ENCODE peak calls at places on chromosomes 6 and 20, in four cellular contexts. W is K562, P is SK-N-SH, X is HepG2. V is an unnamed sample.

GRCh38 chr6:17585766-17586502 is 14.2 kb upstream of the FAM8A1 start:
- DNase-seq in W (no peak), P (no peak), X (peak), V (peak)

GRCh38 chr20:53774487-53775203 is 181.0 kb upstream of the ZNF217 start:
- DNase-seq in W (no peak), P (no peak), X (no peak), V (no peak)

GRCh38 chr6:2970753-2971419 is 481 bp downstream of the SERPINB6 start:
- DNase-seq in W (peak), P (peak), X (no peak), V (peak)

GRCh38 chr20:51327251-51327841 is 215.2 kb downstream of the NFATC2 start:
- DNase-seq in W (no peak), P (no peak), X (no peak), V (no peak)

GRCh38 chr6:50661636-50662035 is 51.7 kb upstream of the TFAP2D start:
- DNase-seq in W (no peak), P (no peak), X (no peak), V (no peak)

GRCh38 chr20:53706511-53707031 is 112.9 kb upstream of the ZNF217 start:
- DNase-seq in W (no peak), P (no peak), X (no peak), V (no peak)

GRCh38 chr6:113414511-113414910 is 442.6 kb upstream of the MARCKS start:
- DNase-seq in W (no peak), P (peak), X (peak), V (no peak)

GRCh38 chr20:3021777-3022176 is 21.6 kb upstream of the GNRH2 start:
- DNase-seq in W (no peak), P (no peak), X (no peak), V (no peak)

GRCh38 chr20:44911264-44911921 is 1.5 kb downstream of the PABPC1L start:
- DNase-seq in W (peak), P (peak), X (peak), V (peak)

GRCh38 chr20:48749437-48749836 is 78.4 kb downstream of the PREX1 start:
- DNase-seq in W (no peak), P (no peak), X (no peak), V (no peak)

GRCh38 chr20:43717616-43717995 is 9.2 kb downstream of the GTSF1L start:
- DNase-seq in W (no peak), P (no peak), X (no peak), V (no peak)

GRCh38 chr6:127177030-127177928 is 58.8 kb downstream of the RSPO3 start:
- DNase-seq in W (no peak), P (no peak), X (no peak), V (no peak)

GRCh38 chr20:24911461-24911860 is 37.6 kb upstream of the CST7 start:
- DNase-seq in W (no peak), P (no peak), X (no peak), V (no peak)

GRCh38 chr20:24914388-24915241 is 34.5 kb upstream of the CST7 start:
- DNase-seq in W (no peak), P (no peak), X (no peak), V (no peak)

GRCh38 chr20:24910461-24910860 is 38.6 kb upstream of the CST7 start:
- DNase-seq in W (no peak), P (no peak), X (no peak), V (no peak)

GRCh38 chr20:24913076-24913628 is 35.9 kb upstream of the CST7 start:
- DNase-seq in W (no peak), P (no peak), X (no peak), V (no peak)

GRCh38 chr20:24912397-24913075 is 36.5 kb upstream of the CST7 start:
- DNase-seq in W (no peak), P (no peak), X (no peak), V (no peak)
- TF ChIP-seq FOXJ3 in W (no peak), P (no peak), X (no peak), V (no peak)

DNA sequence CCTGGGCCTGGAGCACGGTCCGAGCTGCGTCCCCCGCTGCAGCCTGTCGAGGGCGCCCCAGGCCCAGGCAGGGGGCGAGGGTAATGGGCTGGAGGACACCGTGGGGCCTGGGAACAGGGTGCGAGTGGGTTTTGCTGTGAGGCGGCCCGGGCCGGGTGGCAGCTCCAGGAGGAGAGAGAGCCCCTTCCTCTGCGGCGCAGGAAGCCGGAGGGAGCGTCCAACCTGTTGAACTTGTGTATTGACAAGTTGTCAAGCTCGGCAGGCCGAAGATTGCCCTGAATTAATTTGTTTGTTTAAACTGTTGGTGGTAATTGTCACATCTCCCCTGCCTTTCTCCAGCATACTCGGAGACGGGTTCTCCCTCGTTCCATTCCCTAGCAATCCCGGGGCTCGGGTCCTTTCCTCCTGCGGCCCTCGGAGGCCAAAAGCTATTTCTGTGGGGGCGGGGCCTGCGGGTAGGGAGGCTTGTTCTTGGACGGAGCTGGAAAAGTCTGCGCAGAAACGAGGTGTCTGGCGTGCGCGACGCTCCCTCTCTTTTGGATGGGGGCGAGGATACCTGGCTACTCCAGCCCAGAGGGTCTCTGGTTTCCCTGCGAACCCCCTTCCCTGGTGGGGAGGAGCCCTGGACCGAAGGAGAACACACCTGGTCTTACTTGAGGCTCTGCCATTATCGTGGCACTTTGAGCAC is 9.9 kb downstream of the NR2E1 start:
- DNase-seq in W (peak), P (peak), X (no peak), V (peak)
- TF ChIP-seq FOXJ3 in W (no peak), P (no peak), X (no peak), V (no peak)

DNA sequence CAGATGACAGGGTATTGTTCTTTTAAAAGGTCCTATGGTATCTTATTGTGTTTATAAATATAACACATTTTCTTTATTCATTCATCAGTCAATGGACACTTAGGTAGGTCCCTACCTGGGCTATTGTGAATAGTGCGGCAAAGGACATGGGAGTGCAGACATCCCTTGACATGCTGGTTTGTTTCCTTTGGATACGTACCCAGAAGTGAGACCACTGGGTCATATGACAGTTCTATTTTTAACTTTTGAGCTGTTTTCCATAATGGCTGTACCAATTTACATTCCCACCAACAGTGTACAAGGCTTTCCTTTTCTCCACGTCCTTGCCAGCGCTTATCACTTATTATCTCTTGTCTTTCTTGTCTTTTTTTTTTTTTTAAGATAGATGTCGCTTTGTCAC is 627.5 kb downstream of the PRKN start:
- DNase-seq in W (no peak), P (no peak), X (no peak), V (no peak)
- TF ChIP-seq FOXJ3 in W (no peak), P (no peak), X (no peak), V (no peak)

GRCh38 chr6:1665214-1665613 is 55.5 kb downstream of the FOXC1 start:
- DNase-seq in W (no peak), P (no peak), X (no peak), V (no peak)

GRCh38 chr6:1670711-1671462 is 61.2 kb downstream of the FOXC1 start:
- DNase-seq in W (no peak), P (no peak), X (no peak), V (no peak)

GRCh38 chr6:1667012-1667804 is 57.5 kb downstream of the FOXC1 start:
- DNase-seq in W (no peak), P (peak), X (no peak), V (no peak)

GRCh38 chr6:1669996-1670395 is 60.3 kb downstream of the FOXC1 start:
- DNase-seq in W (no peak), P (no peak), X (no peak), V (no peak)

DNA sequence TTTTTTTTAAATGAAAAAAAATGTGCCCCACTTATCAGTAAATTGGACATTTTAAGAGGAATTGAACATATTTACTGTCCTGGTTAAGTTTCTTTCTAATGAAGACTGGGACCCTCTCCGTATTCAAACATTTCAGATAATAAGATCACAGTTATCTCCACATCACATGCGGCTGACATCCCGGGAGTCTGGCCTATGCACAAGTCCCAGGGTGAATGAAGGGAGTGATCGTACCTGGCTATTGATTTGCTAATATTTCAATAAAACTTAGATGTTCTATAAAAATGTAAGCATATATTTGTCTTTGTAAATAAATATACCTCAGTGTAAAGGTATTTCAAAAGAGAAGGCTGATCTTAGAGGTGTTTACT is 58.1 kb downstream of the FOXC1 start:
- DNase-seq in W (no peak), P (peak), X (no peak), V (no peak)
- TF ChIP-seq FOXJ3 in W (no peak), P (no peak), X (no peak), V (no peak)

GRCh38 chr6:81999270-81999669 is 246.8 kb upstream of the TENT5A start:
- DNase-seq in W (no peak), P (no peak), X (peak), V (no peak)
- TF ChIP-seq FOXJ3 in W (no peak), P (no peak), X (no peak), V (no peak)

DNA sequence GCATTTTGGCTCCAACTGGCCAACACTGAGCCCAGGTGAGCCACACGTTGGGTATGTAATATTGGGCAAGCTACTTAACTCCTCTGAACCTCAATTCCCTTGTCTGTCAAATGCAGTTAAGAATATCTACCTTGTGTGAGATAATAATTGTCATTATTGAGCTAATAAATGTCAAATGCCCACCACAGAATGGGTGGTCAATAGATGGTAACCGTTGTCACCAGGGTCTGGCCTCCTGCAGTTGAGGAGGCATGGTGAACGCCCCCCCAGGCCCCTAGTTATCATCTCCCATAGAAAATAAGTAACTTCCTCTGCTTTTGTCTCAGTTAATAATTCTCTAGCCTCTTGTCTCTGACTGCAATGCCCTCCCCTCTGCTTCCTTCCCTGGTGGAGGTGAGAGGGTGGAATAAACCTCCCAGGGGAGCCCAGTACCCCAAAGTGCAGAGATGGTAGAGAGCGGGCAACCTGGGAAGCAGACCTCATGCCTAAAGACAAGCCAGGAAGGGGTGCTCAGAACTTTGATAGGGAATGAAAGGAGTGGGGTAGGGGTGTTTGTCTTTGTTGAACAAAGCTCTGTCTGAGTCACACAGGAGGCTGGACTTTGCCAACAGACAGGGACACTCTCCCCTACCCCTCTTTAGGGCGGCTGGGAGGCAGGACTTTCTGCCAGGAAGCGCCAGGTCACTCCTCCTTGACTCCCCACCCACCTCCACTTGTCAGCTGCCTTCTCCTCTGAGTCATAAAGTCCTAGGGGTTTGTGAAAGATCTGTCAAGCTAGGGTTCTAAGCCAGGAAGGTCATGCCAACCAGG is 1.3 kb upstream of the UNC5CL start:
- DNase-seq in W (peak), P (no peak), X (peak), V (no peak)
- TF ChIP-seq FOXJ3 in W (no peak), P (no peak), X (peak), V (no peak)

GRCh38 chr20:37714973-37715657 is 21.3 kb downstream of the CTNNBL1 start:
- DNase-seq in W (no peak), P (no peak), X (no peak), V (no peak)
- TF ChIP-seq FOXJ3 in W (no peak), P (no peak), X (no peak), V (no peak)

GRCh38 chr6:166635556-166635955 is 8.5 kb upstream of the RPS6KA2 start:
- DNase-seq in W (no peak), P (no peak), X (no peak), V (no peak)

GRCh38 chr6:166637001-166637400 is 9.9 kb upstream of the RPS6KA2 start:
- DNase-seq in W (no peak), P (no peak), X (no peak), V (no peak)

GRCh38 chr6:166633732-166634535 is 6.9 kb upstream of the RPS6KA2 start:
- DNase-seq in W (peak), P (no peak), X (peak), V (no peak)

GRCh38 chr6:166636191-166636938 is 9.3 kb upstream of the RPS6KA2 start:
- DNase-seq in W (no peak), P (no peak), X (no peak), V (no peak)

DNA sequence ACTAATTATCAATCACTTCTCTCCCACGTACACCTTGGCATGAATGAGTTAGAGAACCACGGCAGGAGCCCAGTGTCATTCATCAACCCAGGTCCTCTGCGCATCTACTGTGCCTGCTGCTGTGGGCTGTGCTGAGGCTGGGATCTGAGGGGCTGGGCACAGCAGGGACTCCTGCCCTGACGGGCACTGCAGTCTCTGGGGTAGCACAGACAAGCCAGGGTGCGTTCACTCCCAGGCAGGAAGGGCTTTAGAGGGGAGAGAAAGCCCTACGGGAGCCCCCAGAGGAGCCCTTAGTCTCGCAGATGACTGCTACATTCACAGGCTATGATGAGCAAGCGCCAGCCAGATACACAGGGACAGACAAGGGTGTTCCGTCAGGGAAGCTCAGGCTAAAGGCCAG is 8.1 kb upstream of the RPS6KA2 start:
- DNase-seq in W (no peak), P (no peak), X (no peak), V (no peak)
- TF ChIP-seq FOXJ3 in W (no peak), P (no peak), X (no peak), V (no peak)

DNA sequence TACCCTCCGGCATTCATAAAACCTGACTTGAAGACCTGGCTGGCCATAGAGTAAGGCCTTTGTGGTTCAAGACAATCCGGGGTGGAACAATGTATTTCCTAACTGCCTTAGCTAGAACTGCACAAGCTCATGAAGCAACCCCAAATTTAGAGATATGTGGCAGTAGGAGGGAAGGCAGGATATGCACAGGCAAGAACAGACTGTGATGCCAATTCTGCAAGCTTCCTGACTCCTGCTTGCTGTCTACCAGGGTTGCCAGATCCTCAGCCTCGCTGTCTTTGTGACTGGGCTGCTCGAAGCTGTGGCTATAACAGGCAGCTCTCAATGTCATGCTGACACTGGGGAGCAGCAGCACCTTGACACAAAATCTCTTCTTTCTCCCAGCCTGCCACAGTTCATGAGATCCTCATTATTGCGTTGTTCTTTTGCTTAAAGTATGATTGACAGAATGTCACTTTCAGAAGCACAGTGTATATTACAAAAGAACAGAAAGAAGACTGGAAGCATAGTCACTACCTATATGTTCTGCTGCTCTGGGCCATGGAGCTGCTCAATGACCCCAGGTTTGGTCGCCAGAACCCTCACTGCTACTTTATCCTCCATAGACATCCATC is 18.3 kb upstream of the SHLD1 start:
- DNase-seq in W (no peak), P (no peak), X (no peak), V (no peak)
- TF ChIP-seq FOXJ3 in W (no peak), P (no peak), X (no peak), V (no peak)

GRCh38 chr6:27114792-27115191 is 132.7 kb upstream of the PRSS16 start:
- DNase-seq in W (no peak), P (no peak), X (no peak), V (no peak)
- TF ChIP-seq FOXJ3 in W (no peak), P (no peak), X (no peak), V (no peak)

V was measured in WTC11.